ENCODE peak calls at places on chromosomes 7 and 10, in six cellular contexts. Z is transverse colon, L is gastrocnemius medialis, R is adrenal gland, U is heart left ventricle, J is IMR-90. T is an unnamed sample.

GRCh38 chr10:92697663-92698511 is 8.1 kb downstream of the HHEX start:
- DNase-seq in Z (no peak), R (no peak), U (no peak), J (peak; percentile 32), L (no peak), T (no peak)

GRCh38 chr7:119482209-119482608 is 790.8 kb upstream of the KCND2 start:
- DNase-seq in L (no peak), J (no peak), U (no peak), Z (no peak), R (peak; percentile 2), T (no peak)

GRCh38 chr7:153948055-153948454 is 104.1 kb upstream of the DPP6 start:
- DNase-seq in J (no peak), Z (no peak), U (no peak), R (no peak), L (no peak), T (no peak)

GRCh38 chr10:26448706-26449435 is 10.7 kb downstream of the APBB1IP start:
- DNase-seq in R (no peak), J (no peak), Z (peak; percentile 60), U (no peak), L (no peak), T (no peak)

GRCh38 chr7:151400626-151401315 is 9.1 kb downstream of the WDR86 start:
- DNase-seq in J (no peak), U (no peak), R (no peak), L (no peak), Z (no peak), T (no peak)

GRCh38 chr7:81767883-81768282 is 2.0 kb downstream of the HGF start:
- DNase-seq in L (no peak), J (peak; percentile 50), R (no peak), Z (no peak), U (no peak), T (no peak)

GRCh38 chr7:18408868-18409267 is 86.7 kb upstream of the HDAC9 start:
- DNase-seq in J (no peak), L (no peak), U (no peak), R (no peak), Z (no peak), T (no peak)

GRCh38 chr10:126421745-126422144 is 33.5 kb upstream of the ADAM12 start:
- DNase-seq in Z (no peak), J (peak; percentile 90), U (no peak), R (no peak), L (no peak), T (no peak)

GRCh38 chr10:71868192-71868697 is 17.2 kb upstream of the PSAP start:
- DNase-seq in J (peak; percentile 70), U (peak; percentile 52), R (peak; percentile 94), L (peak; percentile 92), Z (peak; percentile 68), T (no peak)

GRCh38 chr7:50653116-50653854 is 88.1 kb upstream of the DDC start:
- DNase-seq in L (peak; percentile 91), U (no peak), Z (peak; percentile 35), R (no peak), J (no peak), T (peak; percentile 83)

GRCh38 chr7:24756989-24757798 is at the start of gene GSDME:
- DNase-seq in Z (peak; percentile 38), J (peak; percentile 59), L (peak; percentile 52), R (peak; percentile 32), U (peak; percentile 69), T (peak; percentile 82)

GRCh38 chr10:128373071-128373749 is 247.0 kb upstream of the MKI67 start:
- DNase-seq in Z (no peak), R (no peak), J (no peak), U (no peak), L (no peak), T (no peak)

GRCh38 chr10:88735661-88736060 is 24.2 kb upstream of the LIPN start:
- DNase-seq in R (no peak), L (no peak), U (no peak), Z (no peak), J (peak; percentile 31), T (no peak)

GRCh38 chr7:135803143-135803542 is 54.5 kb upstream of the FAM180A start:
- DNase-seq in L (no peak), U (no peak), Z (no peak), J (no peak), R (no peak), T (no peak)

GRCh38 chr7:21104124-21104500 is 317.4 kb upstream of the SP8 start:
- DNase-seq in R (no peak), Z (peak; percentile 57), U (no peak), J (no peak), L (no peak), T (no peak)

GRCh38 chr7:32892521-32893224 is 1.1 kb upstream of the KBTBD2 start:
- DNase-seq in U (peak; percentile 52), J (peak; percentile 67), R (peak; percentile 52), L (peak; percentile 39), Z (peak; percentile 49), T (no peak)

GRCh38 chr7:32890010-32890552 is 1.5 kb downstream of the KBTBD2 start:
- DNase-seq in U (no peak), J (peak; percentile 52), L (no peak), Z (no peak), R (peak; percentile 17), T (no peak)

GRCh38 chr7:32891046-32891799 is at the start of gene KBTBD2:
- DNase-seq in R (peak; percentile 87), U (peak; percentile 92), J (peak; percentile 84), L (peak; percentile 85), Z (peak; percentile 85), T (peak; percentile 89)

GRCh38 chr7:32891800-32892520 is 400 bp upstream of the KBTBD2 start:
- DNase-seq in J (peak; percentile 92), Z (peak; percentile 97), L (peak; percentile 96), U (peak; percentile 99), R (peak; percentile 98), T (peak; percentile 98)

DNA sequence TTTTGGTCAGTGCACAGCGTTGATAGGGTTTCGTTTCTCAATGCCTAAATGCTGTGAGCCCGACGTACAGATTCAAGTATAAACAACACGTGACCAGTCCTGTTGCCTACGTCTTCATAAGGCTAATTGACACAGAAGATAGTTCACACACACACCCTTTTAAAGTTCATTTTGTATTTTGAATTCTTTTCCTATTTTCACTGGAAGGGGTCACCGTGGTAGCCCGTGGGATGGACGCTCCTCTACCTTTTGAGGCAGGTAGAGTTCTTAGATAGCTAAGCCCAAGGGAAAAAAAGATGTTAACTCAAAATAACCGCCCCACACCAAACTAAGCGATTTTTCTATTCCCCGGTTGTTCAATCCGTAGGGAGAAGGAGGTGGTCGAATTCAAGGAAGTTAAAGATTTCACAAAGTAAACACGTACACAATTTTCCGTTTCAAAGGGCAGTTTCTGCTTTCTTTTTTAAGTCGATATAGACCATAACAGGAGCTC is 961 bp downstream of the KBTBD2 start:
- DNase-seq in J (peak; percentile 71), Z (peak; percentile 33), L (no peak), R (peak; percentile 41), U (no peak), T (no peak)
- TF ChIP-seq POLR2A in J (peak; percentile 53), Z (peak; percentile 42), L (peak; percentile 86), R (no peak), U (no peak), T (no peak)

GRCh38 chr7:47540387-47541093 is 41.4 kb downstream of the TNS3 start:
- DNase-seq in Z (no peak), J (no peak), L (no peak), U (no peak), R (no peak), T (no peak)

GRCh38 chr7:47542051-47542450 is 39.9 kb downstream of the TNS3 start:
- DNase-seq in Z (no peak), J (no peak), L (no peak), R (no peak), U (no peak), T (no peak)

GRCh38 chr7:47538846-47539311 is 43.0 kb downstream of the TNS3 start:
- DNase-seq in U (no peak), Z (no peak), R (no peak), L (no peak), J (no peak), T (no peak)

GRCh38 chr7:47539398-47540052 is 42.4 kb downstream of the TNS3 start:
- DNase-seq in R (peak; percentile 84), U (no peak), J (peak; percentile 92), Z (no peak), L (no peak), T (no peak)

DNA sequence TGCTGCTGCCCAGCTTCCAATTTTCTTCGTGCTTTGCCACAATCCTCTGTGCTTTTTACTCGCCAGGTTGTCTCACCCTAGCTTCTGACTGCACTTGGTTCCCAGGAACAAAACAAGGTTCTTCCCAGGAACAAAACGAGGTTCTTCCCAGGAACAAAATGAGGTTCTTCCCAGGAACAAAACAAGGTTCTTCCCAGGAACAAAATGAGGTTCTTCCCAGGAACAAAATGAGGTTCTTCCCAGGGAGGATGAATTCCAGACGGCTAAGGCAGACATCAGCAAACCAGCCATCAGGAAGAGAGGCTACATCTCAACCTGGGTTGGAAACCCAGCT is 41.9 kb downstream of the TNS3 start:
- DNase-seq in J (no peak), U (no peak), L (no peak), Z (no peak), R (no peak), T (no peak)
- H3K27ac ChIP-seq in J (no peak overlapping the region), U (no peak overlapping the region), L (no peak overlapping the region), Z (peak overlapping the region; percentile 32), R (peak overlapping the region; percentile 66), T (no peak overlapping the region)

GRCh38 chr10:7891634-7892033 is 73.3 kb downstream of the TAF3 start:
- DNase-seq in U (no peak), L (no peak), J (peak; percentile 50), Z (no peak), R (no peak), T (no peak)
- H3K36me3 ChIP-seq in U (peaks cover 7% of the 10 kb centered on the region), L (no peaks in the 10 kb centered on the region), J (peaks cover 2% of the 10 kb centered on the region), Z (no peaks in the 10 kb centered on the region), R (no peaks in the 10 kb centered on the region), T (no peaks in the 10 kb centered on the region)

GRCh38 chr10:98257961-98258360 is 10.0 kb downstream of the LOXL4 start:
- DNase-seq in J (no peak), U (no peak), R (no peak), Z (no peak), L (no peak), T (no peak)
- TF ChIP-seq POLR2A in J (no peak), U (no peak), R (no peak), Z (no peak), L (no peak), T (no peak)

GRCh38 chr10:35352508-35352907 is 16.2 kb downstream of the CCNY start:
- DNase-seq in J (no peak), U (no peak), Z (no peak), L (no peak), R (no peak), T (no peak)
- H3K27ac ChIP-seq in J (no peak overlapping the region), U (no peak overlapping the region), Z (no peak overlapping the region), L (no peak overlapping the region), R (no peak overlapping the region), T (no peak overlapping the region)

DNA sequence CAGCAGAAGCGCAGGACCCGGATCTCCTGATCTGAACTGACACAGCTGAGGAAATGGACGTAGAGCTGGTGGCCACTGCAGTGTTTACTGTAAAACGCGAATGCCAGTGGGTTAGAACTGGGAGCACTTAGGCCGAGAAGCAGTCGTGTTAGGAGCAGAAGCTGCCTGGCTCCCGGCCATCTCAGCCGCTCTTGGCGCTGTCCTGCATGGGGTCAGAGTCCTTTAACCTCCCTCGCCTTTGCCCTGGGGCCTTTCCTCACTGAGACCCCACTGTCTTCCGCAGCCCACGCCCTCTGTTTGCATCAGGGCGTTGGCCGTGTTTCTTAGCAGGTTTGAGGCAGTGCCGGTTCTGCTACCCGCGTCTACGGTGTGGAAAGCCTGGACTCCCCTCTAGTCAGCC is 24.6 kb downstream of the DYNC2I1 start:
- DNase-seq in R (no peak), J (no peak), U (no peak), Z (no peak), L (no peak), T (no peak)
- H3K36me3 ChIP-seq in R (peaks cover 26% of the 10 kb centered on the region), J (peaks cover 24% of the 10 kb centered on the region), U (peaks cover 62% of the 10 kb centered on the region), Z (peaks cover 28% of the 10 kb centered on the region), L (no peaks in the 10 kb centered on the region), T (peaks cover 59% of the 10 kb centered on the region)